ENCODE peak calls at places on chromosomes 4 and X, in six cellular contexts. T, S, U, Q, C and I are unnamed samples.

GRCh38 chr4:75844151-75844662 is 58.0 kb downstream of the PPEF2 start:
- DNase-seq in T (peak), S (no peak), U (no peak), Q (no peak), C (no peak), I (peak)

GRCh38 chr4:121454251-121454979 is 73.6 kb upstream of the QRFPR start:
- DNase-seq in T (no peak), S (no peak), U (no peak), Q (peak), C (no peak), I (no peak)

GRCh38 chrX:151871244-151871643 is 41.4 kb upstream of the MAGEA4 start:
- DNase-seq in T (peak), S (no peak), U (no peak), Q (no peak), C (peak), I (peak)

GRCh38 chr4:6271701-6272465 is 2.2 kb downstream of the WFS1 start:
- DNase-seq in T (no peak), S (no peak), U (no peak), Q (no peak), C (peak), I (no peak)

GRCh38 chr4:175511861-175512260 is 300.2 kb downstream of the GPM6A start:
- DNase-seq in T (no peak), S (no peak), U (no peak), Q (no peak), C (no peak), I (no peak)

GRCh38 chrX:110142096-110142495 is 139.2 kb downstream of the TMEM164 start:
- DNase-seq in T (no peak), S (no peak), U (no peak), Q (no peak), C (no peak), I (no peak)

GRCh38 chrX:13432376-13432775 is 112.5 kb upstream of the ATXN3L start:
- DNase-seq in T (peak), S (no peak), U (no peak), Q (no peak), C (no peak), I (peak)

GRCh38 chr4:159398236-159398638 is 295.4 kb downstream of the RAPGEF2 start:
- DNase-seq in T (peak), S (no peak), U (no peak), Q (no peak), C (no peak), I (peak)

GRCh38 chrX:42748067-42748850 is 29.7 kb downstream of the PPP1R2C start:
- DNase-seq in T (peak), S (no peak), U (no peak), Q (no peak), C (no peak), I (peak)

GRCh38 chr4:157706134-157706533 is 466.7 kb downstream of the GASK1B start:
- DNase-seq in T (no peak), S (no peak), U (no peak), Q (no peak), C (no peak), I (no peak)

GRCh38 chrX:124462931-124463330 is 116.6 kb downstream of the SH2D1A start:
- DNase-seq in T (no peak), S (no peak), U (no peak), Q (no peak), C (no peak), I (no peak)

GRCh38 chrX:153768311-153769157 is 4.5 kb downstream of the PLXNB3 start:
- DNase-seq in T (no peak), S (no peak), U (no peak), Q (peak), C (no peak), I (no peak)

GRCh38 chr4:982291-982690 is 4.6 kb upstream of the IDUA start:
- DNase-seq in T (no peak), S (no peak), U (no peak), Q (no peak), C (no peak), I (no peak)

GRCh38 chrX:108353452-108353851 is 84.8 kb downstream of the COL4A6 start:
- DNase-seq in T (no peak), S (no peak), U (no peak), Q (no peak), C (no peak), I (no peak)

GRCh38 chr4:87521757-87522374 is 7.3 kb downstream of the SPARCL1 start:
- DNase-seq in T (peak), S (no peak), U (no peak), Q (no peak), C (no peak), I (peak)

GRCh38 chr4:124890522-124890921 is 178.0 kb upstream of the ANKRD50 start:
- DNase-seq in T (peak), S (no peak), U (no peak), Q (no peak), C (no peak), I (no peak)

GRCh38 chr4:162056947-162057346 is 106.9 kb downstream of the FSTL5 start:
- DNase-seq in T (no peak), S (no peak), U (no peak), Q (no peak), C (no peak), I (no peak)

GRCh38 chrX:103446665-103447302 is 70.4 kb downstream of the BEX3 start:
- DNase-seq in T (peak), S (no peak), U (no peak), Q (no peak), C (peak), I (no peak)

GRCh38 chr4:94721310-94721709 is 36.4 kb upstream of the BMPR1B start:
- DNase-seq in T (no peak), S (no peak), U (no peak), Q (no peak), C (no peak), I (no peak)

GRCh38 chr4:179662522-179662921 is 2220.3 kb upstream of the AGA start:
- DNase-seq in T (peak), S (no peak), U (no peak), Q (no peak), C (no peak), I (no peak)

GRCh38 chr4:3322059-3322550 is 29.3 kb downstream of the RGS12 start:
- DNase-seq in T (peak), S (no peak), U (peak), Q (no peak), C (no peak), I (peak)

GRCh38 chr4:24408640-24409039 is 175.7 kb downstream of the DHX15 start:
- DNase-seq in T (no peak), S (no peak), U (no peak), Q (no peak), C (no peak), I (no peak)

GRCh38 chr4:3255611-3256186 is 6.7 kb downstream of the MSANTD1 start:
- DNase-seq in T (no peak), S (no peak), U (no peak), Q (peak), C (no peak), I (no peak)

DNA sequence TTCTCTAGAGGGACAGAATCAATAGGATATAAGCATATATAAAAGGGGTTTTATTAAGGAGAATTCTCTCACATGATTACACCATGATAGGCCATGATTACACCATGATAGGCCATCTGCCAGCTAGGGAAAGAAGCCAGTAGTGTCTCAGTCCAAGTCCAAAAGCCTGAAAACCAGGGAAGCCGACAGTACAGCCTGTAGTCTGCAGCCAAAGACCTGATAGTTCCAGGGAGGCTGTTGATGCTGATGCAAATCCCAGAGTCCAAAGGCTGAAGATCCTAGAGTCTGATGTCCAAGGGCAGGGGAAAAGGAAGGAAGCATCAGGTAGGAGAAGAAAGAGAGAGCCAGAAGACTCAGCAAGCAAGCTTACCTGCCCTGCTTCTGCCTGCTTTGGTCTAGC is 411.3 kb upstream of the EMCN start:
- DNase-seq in T (no peak), S (no peak), U (no peak), Q (no peak), C (no peak), I (no peak)
- H3K14ac ChIP-seq in T (no peak), S (no peak), U (no peak), Q (no peak), C (no peak), I (no peak)

DNA sequence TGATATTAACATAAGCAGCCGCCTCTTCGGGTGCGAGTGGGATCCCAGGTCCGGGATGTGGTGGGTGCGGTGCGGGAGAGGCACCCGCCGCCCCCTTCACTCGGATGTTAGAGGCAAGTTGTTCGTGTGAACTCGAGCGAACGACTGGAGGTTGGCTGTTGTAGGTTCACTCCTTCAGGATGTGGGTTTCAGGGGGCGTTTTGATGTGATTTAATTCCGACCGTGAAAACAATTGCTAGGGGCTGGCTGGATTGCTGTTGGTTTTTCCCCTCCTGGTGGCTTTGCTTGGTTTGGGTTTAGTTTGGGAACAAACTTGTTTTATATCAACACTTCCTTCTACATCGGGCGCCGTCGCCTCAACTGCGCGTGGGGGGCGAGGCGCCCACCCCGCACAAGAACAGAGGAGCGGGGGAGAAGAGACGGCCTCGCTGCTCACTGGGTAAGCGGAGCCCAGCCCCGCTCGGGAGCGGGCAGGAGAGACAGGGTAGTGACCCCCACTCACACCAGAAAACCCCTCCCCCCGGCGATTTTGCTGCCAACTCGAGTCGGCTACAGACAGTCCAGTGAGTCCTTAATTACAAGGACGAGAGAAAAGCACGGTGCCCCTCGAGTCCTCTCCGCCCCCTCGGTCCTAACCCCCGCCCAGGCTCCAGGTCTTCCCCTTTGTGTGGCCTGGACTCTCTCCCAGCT is 3.0 kb upstream of the LEF1 start:
- DNase-seq in T (no peak), S (no peak), U (peak), Q (peak), C (no peak), I (peak)
- H3K14ac ChIP-seq in T (no peak), S (no peak), U (no peak), Q (no peak), C (peak), I (no peak)

GRCh38 chr4:90227177-90227576 is 100.0 kb downstream of the CCSER1 start:
- DNase-seq in T (no peak), S (no peak), U (no peak), Q (no peak), C (no peak), I (no peak)

GRCh38 chr4:90226734-90227133 is 99.5 kb downstream of the CCSER1 start:
- DNase-seq in T (no peak), S (no peak), U (no peak), Q (no peak), C (no peak), I (peak)
- H3K14ac ChIP-seq in T (no peak), S (no peak), U (no peak), Q (no peak), C (no peak), I (no peak)

GRCh38 chr4:141016117-141016798 is 117.0 kb downstream of the RNF150 start:
- DNase-seq in T (no peak), S (no peak), U (no peak), Q (no peak), C (no peak), I (no peak)
- H3K14ac ChIP-seq in T (no peak), S (no peak), U (no peak), Q (no peak), C (no peak), I (no peak)

GRCh38 chr4:84594724-84595123 is 11.8 kb downstream of the CDS1 start:
- DNase-seq in T (no peak), S (no peak), U (no peak), Q (no peak), C (no peak), I (no peak)

GRCh38 chr4:84597450-84597849 is 14.5 kb downstream of the CDS1 start:
- DNase-seq in T (no peak), S (no peak), U (no peak), Q (no peak), C (peak), I (no peak)

DNA sequence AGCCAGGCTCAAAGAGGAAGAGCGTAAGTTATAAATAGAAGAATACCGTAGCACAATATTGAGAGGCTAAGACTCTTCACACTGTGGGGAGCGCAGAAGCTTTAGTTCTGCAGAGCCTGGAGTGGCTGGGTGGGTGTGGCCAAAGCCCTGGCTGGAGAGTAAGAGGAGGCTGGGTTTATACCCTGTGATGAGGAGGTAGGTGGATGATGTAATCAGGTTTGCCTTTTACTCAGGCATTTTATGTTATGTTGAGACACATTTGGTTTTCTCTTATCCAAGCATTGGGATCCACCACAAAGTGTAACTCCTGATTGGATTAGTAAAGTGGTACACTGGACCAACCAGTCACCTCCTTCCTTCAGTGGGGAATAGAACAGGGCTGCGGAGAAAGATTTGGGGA is 13.9 kb downstream of the CDS1 start:
- DNase-seq in T (no peak), S (no peak), U (no peak), Q (peak), C (no peak), I (no peak)
- H3K14ac ChIP-seq in T (no peak), S (no peak), U (no peak), Q (no peak), C (no peak), I (no peak)

GRCh38 chr4:114284629-114285028 is 305.2 kb upstream of the ARSJ start:
- DNase-seq in T (no peak), S (no peak), U (no peak), Q (no peak), C (no peak), I (no peak)
- H3K14ac ChIP-seq in T (no peak), S (no peak), U (no peak), Q (no peak), C (no peak), I (no peak)

DNA sequence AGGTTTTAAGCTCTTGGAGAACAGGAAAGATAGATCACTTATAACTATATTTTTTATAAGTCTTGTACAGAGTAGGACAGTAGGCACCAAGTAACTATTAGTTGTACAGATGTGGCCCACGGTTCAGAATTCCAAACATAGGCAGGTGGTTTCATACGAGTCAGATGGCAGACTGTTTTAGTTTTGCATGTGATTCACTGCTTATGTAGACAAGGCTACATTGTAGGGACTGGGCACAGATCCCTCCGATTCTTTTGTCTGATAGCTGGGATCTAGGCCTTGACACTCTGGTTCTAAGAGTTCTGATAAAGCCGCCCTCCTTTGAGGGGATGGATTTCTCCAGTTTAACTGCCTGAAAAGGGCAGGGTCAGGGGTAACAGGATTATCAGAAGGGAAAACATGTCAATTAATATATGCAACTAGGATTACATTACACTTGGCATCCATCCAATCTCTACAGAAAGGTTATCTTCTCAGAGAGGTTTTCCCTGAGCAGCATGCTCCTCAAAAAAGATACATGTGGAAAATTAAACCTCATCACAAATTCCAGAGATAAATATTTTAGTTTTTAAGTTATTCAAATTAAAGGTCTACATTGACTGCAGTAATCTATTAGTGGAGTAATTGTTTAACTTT is 87.8 kb downstream of the SPRY1 start:
- DNase-seq in T (peak), S (no peak), U (no peak), Q (no peak), C (no peak), I (no peak)
- H3K14ac ChIP-seq in T (no peak), S (no peak), U (no peak), Q (no peak), C (no peak), I (no peak)

DNA sequence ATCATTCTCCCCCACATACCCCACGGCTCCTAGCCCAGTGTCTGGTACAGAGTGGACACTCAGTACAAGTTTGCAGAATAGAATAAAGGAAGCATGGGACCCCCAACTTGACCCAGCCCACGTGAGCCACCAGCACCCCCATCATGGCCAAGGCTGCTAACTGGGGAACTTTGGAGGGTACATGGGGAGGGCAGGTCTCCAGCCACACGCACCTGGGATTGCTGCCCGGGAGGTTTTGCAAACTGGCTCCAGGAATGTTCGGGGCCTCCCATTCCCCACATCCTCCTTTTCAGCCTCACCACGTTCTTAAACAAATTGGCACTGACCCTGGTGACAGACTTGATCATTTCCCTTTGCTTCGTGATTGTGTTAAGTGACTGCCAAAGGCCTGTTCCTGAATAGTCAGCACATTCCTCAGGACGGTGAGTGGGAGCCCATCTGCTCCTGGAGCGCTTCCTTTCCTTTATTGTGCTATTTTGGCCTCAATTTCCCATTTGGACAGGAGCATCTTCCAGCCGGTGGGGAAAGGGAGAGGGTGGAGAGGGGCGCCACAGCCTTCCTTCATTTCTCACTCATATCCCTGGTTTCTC is 18.8 kb upstream of the XPNPEP2 start:
- DNase-seq in T (no peak), S (no peak), U (no peak), Q (no peak), C (no peak), I (no peak)
- H3K14ac ChIP-seq in T (no peak), S (no peak), U (no peak), Q (no peak), C (no peak), I (no peak)